ENCODE peak calls at places on chromosomes 3 and 15, in nine cellular contexts. O is activated T-cell treated with anti-CD3 and anti-CD28 coated beads, Interleukin-2, amount 50 U/mL, for 4 hours; C is NCI-H1105 treated with DMSO at 0.1 percent for 48 hours; M is lower leg skin; J is activated CD8-positive, alpha-beta memory T cell treated with anti-CD3 and anti-CD28 coated beads for 1 hour; D is PC-3; F is EL; T is fibroblast of pulmonary artery; S is stimulated activated CD4-positive, alpha-beta T cell treated with anti-CD3 and anti-CD28 coated beads, Interleukin-4, amount 100 ng/mL, for 4 hours. X is an unnamed sample.

GRCh38 chr3:55609230-55610100 is 122.4 kb upstream of the WNT5A start:
- DNase-seq in J (no peak), D (peak), O (no peak), S (no peak), C (no peak), F (no peak), T (no peak), M (no peak), X (no peak)

GRCh38 chr15:74642724-74643367 is 27.2 kb downstream of the CLK3 start:
- DNase-seq in J (no peak), C (peak), T (peak), F (no peak), O (no peak), D (no peak), M (no peak), S (no peak), X (peak)

GRCh38 chr15:69357773-69358765 is 56.1 kb upstream of the KIF23 start:
- DNase-seq in J (no peak), T (peak), M (no peak), C (no peak), S (no peak), D (no peak), F (no peak), O (no peak), X (no peak)

GRCh38 chr3:31226331-31226730 is 306.4 kb upstream of the STT3B start:
- DNase-seq in M (no peak), S (no peak), J (no peak), C (no peak), D (no peak), F (no peak), O (no peak), T (no peak), X (peak)

GRCh38 chr3:139718415-139718814 is 40.6 kb upstream of the NMNAT3 start:
- DNase-seq in M (no peak), O (no peak), T (peak), D (peak), J (no peak), F (peak), S (no peak), C (no peak), X (no peak)

GRCh38 chr3:40925228-40925627 is 274.1 kb upstream of the CTNNB1 start:
- DNase-seq in O (no peak), J (no peak), F (no peak), D (no peak), M (no peak), T (no peak), S (no peak), C (no peak), X (no peak)

GRCh38 chr15:35979608-35980007 is 433.6 kb upstream of the DPH6 start:
- DNase-seq in F (no peak), C (no peak), D (no peak), J (no peak), S (no peak), O (no peak), T (no peak), M (no peak), X (no peak)

GRCh38 chr3:169971522-169971921 is 4.9 kb downstream of the SEC62 start:
- DNase-seq in S (no peak), M (no peak), D (no peak), C (no peak), F (no peak), J (no peak), T (no peak), O (no peak), X (no peak)

GRCh38 chr3:48655586-48655985 is 7.1 kb downstream of the CELSR3 start:
- DNase-seq in O (peak), M (no peak), C (no peak), F (no peak), S (peak), J (no peak), D (no peak), T (no peak), X (no peak)

GRCh38 chr3:189099031-189099471 is 72.7 kb upstream of the TPRG1 start:
- DNase-seq in O (no peak), T (no peak), D (no peak), F (no peak), S (no peak), C (no peak), M (peak), J (no peak), X (no peak)

GRCh38 chr3:160694345-160694744 is 17.4 kb downstream of the ARL14 start:
- DNase-seq in F (no peak), O (no peak), D (no peak), T (no peak), J (no peak), C (no peak), S (no peak), M (no peak), X (no peak)

GRCh38 chr3:127961963-127962362 is 46.9 kb downstream of the KBTBD12 start:
- DNase-seq in M (no peak), D (peak), O (no peak), S (no peak), J (no peak), F (peak), T (no peak), C (no peak), X (no peak)

GRCh38 chr15:56723787-56724186 is 9.5 kb downstream of the ZNF280D start:
- DNase-seq in S (no peak), D (no peak), C (no peak), J (no peak), M (no peak), O (no peak), T (no peak), F (no peak), X (no peak)

GRCh38 chr3:44913868-44914468 is 39.6 kb downstream of the TGM4 start:
- DNase-seq in D (peak), J (peak), C (peak), T (peak), F (peak), M (peak), O (peak), S (peak), X (peak)

GRCh38 chr15:45871121-45871855 is 236.5 kb downstream of the SQOR start:
- DNase-seq in J (no peak), T (peak), D (peak), M (no peak), O (no peak), S (no peak), C (no peak), F (peak), X (peak)

GRCh38 chr3:126358038-126358815 is 1.0 kb upstream of the KLF15 start:
- DNase-seq in M (no peak), J (no peak), O (no peak), T (no peak), F (peak), D (no peak), S (no peak), C (peak), X (no peak)

GRCh38 chr3:149898771-149899170 is 71.9 kb downstream of the PFN2 start:
- DNase-seq in C (no peak), T (peak), F (peak), D (no peak), M (no peak), J (no peak), S (no peak), O (no peak), X (peak)

GRCh38 chr15:40151991-40152390 is 8.9 kb upstream of the BUB1B start:
- DNase-seq in M (no peak), J (no peak), C (no peak), D (peak), F (no peak), S (no peak), O (no peak), T (no peak), X (no peak)

GRCh38 chr15:60520825-60521368 is 42.0 kb upstream of the ICE2 start:
- DNase-seq in C (peak), S (peak), M (peak), D (peak), O (peak), F (peak), J (peak), T (peak), X (peak)

GRCh38 chr3:138935864-138936762 is 10.8 kb downstream of the FOXL2 start:
- DNase-seq in T (peak), D (peak), J (peak), C (peak), O (peak), M (peak), S (peak), F (peak), X (peak)

GRCh38 chr3:63387568-63387967 is 109.5 kb downstream of the SYNPR start:
- DNase-seq in D (peak), F (peak), S (no peak), T (peak), M (no peak), C (no peak), O (no peak), J (no peak), X (no peak)

GRCh38 chr15:77632760-77633133 is at the start of gene LINGO1:
- DNase-seq in S (no peak), M (no peak), C (peak), J (no peak), T (no peak), D (peak), O (no peak), F (no peak), X (no peak)

GRCh38 chr3:187403768-187404270 is 35.6 kb downstream of the RTP4 start:
- DNase-seq in M (peak), J (no peak), F (peak), D (peak), O (no peak), C (no peak), T (peak), S (no peak), X (peak)

GRCh38 chr3:169668957-169669681 is 5.6 kb upstream of the MECOM start:
- DNase-seq in J (no peak), D (peak), C (peak), F (peak), T (peak), O (no peak), S (no peak), M (no peak), X (peak)